ENCODE peak calls at places on chromosomes 3 and 15, in seven cellular contexts. One of them, this sample, is unnamed. For H3K4me1, the result is how much of the 10 kb centered on the place peaks cover.

GRCh38 chr3:127384717-127385539 is 97.1 kb upstream of the PRR20G start:
- DNase-seq in body of pancreas: no peak
- DNase-seq in HepG2: no peak
- DNase-seq in SK-N-SH: no peak
- DNase-seq in lower lobe of right lung: no peak
- DNase-seq in psoas muscle: no peak
- DNase-seq in ovary: no peak
- DNase-seq in this sample: no peak

GRCh38 chr3:172615296-172615695 is 92.1 kb upstream of the TNFSF10 start:
- DNase-seq in psoas muscle: no peak
- DNase-seq in lower lobe of right lung: no peak
- DNase-seq in SK-N-SH: no peak
- DNase-seq in HepG2: no peak
- DNase-seq in body of pancreas: no peak
- DNase-seq in ovary: no peak
- DNase-seq in this sample: no peak

GRCh38 chr15:71096676-71097075 is 18.6 kb upstream of the THSD4 start:
- DNase-seq in lower lobe of right lung: no peak
- DNase-seq in HepG2: no peak
- DNase-seq in ovary: no peak
- DNase-seq in body of pancreas: no peak
- DNase-seq in psoas muscle: no peak
- DNase-seq in SK-N-SH: no peak
- DNase-seq in this sample: no peak

GRCh38 chr3:61617041-61617440 is 55.7 kb downstream of the PTPRG start:
- DNase-seq in lower lobe of right lung: no peak
- DNase-seq in ovary: no peak
- DNase-seq in SK-N-SH: no peak
- DNase-seq in HepG2: no peak
- DNase-seq in body of pancreas: no peak
- DNase-seq in psoas muscle: no peak
- DNase-seq in this sample: no peak

GRCh38 chr3:155664922-155665695 is 79.8 kb downstream of the PLCH1 start:
- DNase-seq in psoas muscle: peak
- DNase-seq in body of pancreas: peak
- DNase-seq in ovary: peak
- DNase-seq in SK-N-SH: no peak
- DNase-seq in HepG2: peak
- DNase-seq in lower lobe of right lung: no peak
- DNase-seq in this sample: no peak

GRCh38 chr3:69671082-69671952 is 67.9 kb upstream of the MITF start:
- DNase-seq in lower lobe of right lung: no peak
- DNase-seq in SK-N-SH: peak
- DNase-seq in body of pancreas: peak
- DNase-seq in HepG2: peak
- DNase-seq in ovary: no peak
- DNase-seq in psoas muscle: no peak
- DNase-seq in this sample: no peak

GRCh38 chr3:10021856-10022775 is 4.1 kb upstream of the FANCD2 start:
- DNase-seq in psoas muscle: no peak
- DNase-seq in SK-N-SH: no peak
- DNase-seq in ovary: no peak
- DNase-seq in body of pancreas: no peak
- DNase-seq in HepG2: no peak
- DNase-seq in lower lobe of right lung: no peak
- DNase-seq in this sample: no peak

GRCh38 chr3:50272911-50273688 is 4.2 kb downstream of the SEMA3B start:
- DNase-seq in SK-N-SH: peak
- DNase-seq in ovary: peak
- DNase-seq in HepG2: peak
- DNase-seq in lower lobe of right lung: peak
- DNase-seq in body of pancreas: peak
- DNase-seq in psoas muscle: peak
- DNase-seq in this sample: peak

GRCh38 chr3:9168230-9168629 is 81.2 kb downstream of the SRGAP3 start:
- DNase-seq in psoas muscle: no peak
- DNase-seq in ovary: no peak
- DNase-seq in SK-N-SH: no peak
- DNase-seq in lower lobe of right lung: no peak
- DNase-seq in HepG2: no peak
- DNase-seq in body of pancreas: no peak
- DNase-seq in this sample: no peak

GRCh38 chr3:107664614-107665013 is 141.9 kb downstream of the BBX start:
- DNase-seq in ovary: no peak
- DNase-seq in lower lobe of right lung: no peak
- DNase-seq in HepG2: no peak
- DNase-seq in psoas muscle: no peak
- DNase-seq in body of pancreas: no peak
- DNase-seq in SK-N-SH: no peak
- DNase-seq in this sample: no peak

GRCh38 chr15:79032656-79033055 is 57.9 kb downstream of the RASGRF1 start:
- DNase-seq in body of pancreas: peak
- DNase-seq in HepG2: no peak
- DNase-seq in psoas muscle: no peak
- DNase-seq in ovary: no peak
- DNase-seq in lower lobe of right lung: no peak
- DNase-seq in SK-N-SH: no peak
- DNase-seq in this sample: no peak

GRCh38 chr3:101687142-101687931 is 819 bp upstream of the RPL24 start:
- DNase-seq in HepG2: no peak
- DNase-seq in psoas muscle: no peak
- DNase-seq in SK-N-SH: no peak
- DNase-seq in body of pancreas: no peak
- DNase-seq in lower lobe of right lung: no peak
- DNase-seq in ovary: no peak
- DNase-seq in this sample: no peak

GRCh38 chr15:66774001-66774814 is 72.2 kb downstream of the SMAD6 start:
- DNase-seq in psoas muscle: peak
- DNase-seq in SK-N-SH: peak
- DNase-seq in body of pancreas: peak
- DNase-seq in lower lobe of right lung: peak
- DNase-seq in HepG2: peak
- DNase-seq in ovary: peak
- DNase-seq in this sample: peak

GRCh38 chr3:45131201-45131600 is 15.0 kb downstream of the CDCP1 start:
- DNase-seq in ovary: no peak
- DNase-seq in HepG2: no peak
- DNase-seq in lower lobe of right lung: no peak
- DNase-seq in body of pancreas: no peak
- DNase-seq in psoas muscle: no peak
- DNase-seq in SK-N-SH: no peak
- DNase-seq in this sample: no peak

DNA sequence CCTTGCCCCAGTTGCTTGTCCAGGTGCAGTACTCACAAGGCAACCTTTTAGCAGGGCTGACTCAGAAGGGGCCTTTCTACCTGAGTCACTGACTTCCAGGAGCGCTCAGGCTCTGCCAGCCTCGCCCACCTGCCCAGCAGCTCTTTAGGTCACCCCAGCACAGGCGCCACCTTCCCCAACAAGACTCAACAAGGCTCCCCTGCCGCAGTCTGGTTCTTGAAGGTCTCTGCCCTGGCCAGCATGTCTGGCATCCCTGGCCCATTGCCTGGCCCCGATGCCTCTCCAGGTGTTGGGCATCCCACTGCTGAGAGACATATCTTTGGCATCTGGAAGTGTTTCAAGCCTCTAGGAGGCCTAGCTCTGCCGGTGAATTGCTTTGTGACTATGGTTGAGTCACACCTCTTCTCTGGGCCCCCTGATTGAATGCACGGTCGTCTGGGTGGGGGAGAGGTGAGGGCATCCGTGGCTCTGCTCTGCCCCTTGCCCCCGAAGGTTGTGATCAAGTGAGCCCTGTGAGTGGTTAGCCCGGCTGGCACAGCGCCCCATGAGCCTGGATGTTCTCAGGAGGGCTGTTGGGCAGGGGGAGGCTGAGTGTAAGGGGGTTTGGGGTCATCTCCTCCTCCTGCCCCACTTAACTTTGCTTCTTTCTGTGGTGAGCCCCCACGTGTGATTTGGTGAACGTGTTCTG is 21.6 kb downstream of the SNX33 start:
- DNase-seq in ovary: no peak
- DNase-seq in HepG2: no peak
- DNase-seq in SK-N-SH: no peak
- DNase-seq in lower lobe of right lung: no peak
- DNase-seq in psoas muscle: no peak
- DNase-seq in body of pancreas: peak
- DNase-seq in this sample: no peak
- H3K4me1 ChIP-seq in ovary: under half
- H3K4me1 ChIP-seq in HepG2: half or more
- H3K4me1 ChIP-seq in SK-N-SH: under half
- H3K4me1 ChIP-seq in lower lobe of right lung: half or more
- H3K4me1 ChIP-seq in psoas muscle: under half
- H3K4me1 ChIP-seq in body of pancreas: half or more
- H3K4me1 ChIP-seq in this sample: under half

DNA sequence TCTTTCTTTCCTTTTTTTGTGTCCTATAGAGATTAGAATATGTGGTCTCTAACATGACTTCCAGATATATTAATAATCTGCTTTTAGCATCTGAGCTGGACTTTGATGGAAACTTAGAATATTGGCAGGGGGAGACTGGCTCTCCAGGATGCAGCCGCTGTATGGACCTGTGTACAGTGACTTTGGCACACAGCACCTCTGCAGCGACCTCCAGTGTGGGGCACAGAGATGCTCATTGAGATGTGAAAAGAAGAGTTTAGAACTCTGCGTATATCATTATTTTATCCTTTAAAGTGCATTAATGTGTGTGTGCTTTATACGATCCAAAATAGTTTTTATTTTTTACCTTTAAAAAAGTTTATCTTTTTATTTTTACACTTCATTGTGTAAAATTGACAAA is 18.3 kb downstream of the CFAP161 start:
- DNase-seq in ovary: no peak
- DNase-seq in body of pancreas: no peak
- DNase-seq in SK-N-SH: no peak
- DNase-seq in HepG2: no peak
- DNase-seq in psoas muscle: no peak
- DNase-seq in lower lobe of right lung: no peak
- DNase-seq in this sample: no peak
- TF ChIP-seq CTCF in ovary: no peak
- TF ChIP-seq CTCF in body of pancreas: no peak
- TF ChIP-seq CTCF in SK-N-SH: no peak
- TF ChIP-seq CTCF in HepG2: peak
- TF ChIP-seq CTCF in psoas muscle: no peak
- TF ChIP-seq CTCF in lower lobe of right lung: no peak
- TF ChIP-seq CTCF in this sample: no peak

GRCh38 chr3:13041113-13041776 is 32.0 kb downstream of the IQSEC1 start:
- DNase-seq in ovary: no peak
- DNase-seq in lower lobe of right lung: peak
- DNase-seq in psoas muscle: no peak
- DNase-seq in SK-N-SH: peak
- DNase-seq in body of pancreas: no peak
- DNase-seq in HepG2: no peak
- DNase-seq in this sample: no peak
- H3K4me1 ChIP-seq in ovary: under half
- H3K4me1 ChIP-seq in lower lobe of right lung: under half
- H3K4me1 ChIP-seq in psoas muscle: under half
- H3K4me1 ChIP-seq in SK-N-SH: half or more
- H3K4me1 ChIP-seq in body of pancreas: under half
- H3K4me1 ChIP-seq in HepG2: under half
- H3K4me1 ChIP-seq in this sample: under half

GRCh38 chr3:22608093-22608492 is 595.0 kb upstream of the UBE2E2 start:
- DNase-seq in HepG2: no peak
- DNase-seq in psoas muscle: no peak
- DNase-seq in ovary: no peak
- DNase-seq in body of pancreas: no peak
- DNase-seq in SK-N-SH: no peak
- DNase-seq in lower lobe of right lung: no peak
- DNase-seq in this sample: no peak
- TF ChIP-seq CTCF in HepG2: no peak
- TF ChIP-seq CTCF in psoas muscle: no peak
- TF ChIP-seq CTCF in ovary: no peak
- TF ChIP-seq CTCF in body of pancreas: no peak
- TF ChIP-seq CTCF in SK-N-SH: no peak
- TF ChIP-seq CTCF in lower lobe of right lung: no peak
- TF ChIP-seq CTCF in this sample: no peak

GRCh38 chr15:54083501-54083900 is 105.3 kb downstream of the UNC13C start:
- DNase-seq in SK-N-SH: no peak
- DNase-seq in lower lobe of right lung: no peak
- DNase-seq in psoas muscle: no peak
- DNase-seq in body of pancreas: no peak
- DNase-seq in HepG2: no peak
- DNase-seq in ovary: no peak
- DNase-seq in this sample: no peak
- H3K4me1 ChIP-seq in SK-N-SH: under half
- H3K4me1 ChIP-seq in lower lobe of right lung: under half
- H3K4me1 ChIP-seq in psoas muscle: under half
- H3K4me1 ChIP-seq in body of pancreas: under half
- H3K4me1 ChIP-seq in HepG2: under half
- H3K4me1 ChIP-seq in ovary: under half
- H3K4me1 ChIP-seq in this sample: under half

DNA sequence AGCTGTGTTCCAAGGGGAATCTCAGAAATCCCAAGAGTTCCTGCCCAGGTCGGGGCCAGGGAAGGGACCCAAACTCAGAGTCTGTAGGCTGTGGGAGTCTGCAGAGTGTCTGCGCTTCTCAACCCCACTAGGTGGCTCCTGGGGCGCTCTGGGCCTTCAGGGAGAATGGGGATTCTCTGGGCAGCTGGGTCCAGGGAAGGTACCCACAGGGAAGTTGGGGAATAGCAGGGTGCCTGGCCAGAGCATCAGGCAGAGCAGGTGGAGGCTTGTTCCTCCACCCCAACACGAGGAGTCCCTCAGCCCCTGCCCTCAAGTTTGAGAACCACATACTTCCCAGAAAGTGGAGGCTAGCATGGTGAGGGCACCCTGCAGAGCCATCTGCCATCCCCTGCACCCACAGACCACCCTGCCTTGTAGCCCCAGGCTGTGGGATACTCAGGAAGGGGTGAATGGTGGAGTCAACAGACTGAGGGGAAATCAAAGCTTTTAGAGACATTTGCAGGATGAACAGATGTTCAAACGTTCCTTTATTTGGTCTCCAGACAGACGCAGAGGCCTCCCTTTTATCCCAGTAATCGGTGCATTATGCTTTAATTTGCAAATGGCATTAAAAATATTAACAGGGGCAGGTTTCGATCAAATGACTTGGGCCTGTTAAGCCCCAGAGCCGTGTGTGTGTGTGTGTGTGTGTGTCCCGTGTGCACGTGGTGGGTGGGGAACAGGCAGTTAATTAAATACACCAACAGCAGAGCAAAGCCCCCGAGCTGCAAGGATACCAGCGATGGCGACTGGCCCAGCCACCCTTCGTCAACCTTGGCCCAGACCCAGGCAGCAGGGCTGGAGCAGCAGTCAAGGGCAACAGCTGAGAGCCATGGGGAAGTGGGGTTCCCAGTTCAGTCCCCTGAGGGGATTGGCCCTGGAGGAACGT is 57.7 kb downstream of the DNAJB8 start:
- DNase-seq in body of pancreas: peak
- DNase-seq in ovary: peak
- DNase-seq in SK-N-SH: peak
- DNase-seq in psoas muscle: no peak
- DNase-seq in lower lobe of right lung: no peak
- DNase-seq in HepG2: no peak
- DNase-seq in this sample: no peak
- TF ChIP-seq CTCF in body of pancreas: no peak
- TF ChIP-seq CTCF in ovary: no peak
- TF ChIP-seq CTCF in SK-N-SH: peak
- TF ChIP-seq CTCF in psoas muscle: no peak
- TF ChIP-seq CTCF in lower lobe of right lung: no peak
- TF ChIP-seq CTCF in HepG2: no peak
- TF ChIP-seq CTCF in this sample: no peak

DNA sequence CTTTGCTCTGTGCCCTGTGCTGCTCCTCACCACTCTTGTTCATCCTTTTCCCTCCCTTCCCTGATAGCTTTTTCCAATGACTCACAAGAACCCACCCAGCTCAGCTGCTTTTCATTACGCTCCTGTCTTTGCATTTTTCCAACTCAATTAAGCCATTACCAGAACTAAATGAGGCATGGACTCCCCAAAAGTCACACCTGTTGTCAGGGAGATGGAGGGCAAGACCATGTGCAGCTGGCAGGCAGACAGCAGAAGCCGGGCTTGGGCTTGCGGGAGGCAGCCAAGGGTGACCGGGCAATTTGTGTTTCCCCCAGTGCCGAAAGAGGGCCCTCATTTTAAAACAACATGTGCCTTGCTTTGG is 64.3 kb downstream of the CASR start:
- DNase-seq in body of pancreas: peak
- DNase-seq in psoas muscle: no peak
- DNase-seq in lower lobe of right lung: no peak
- DNase-seq in SK-N-SH: no peak
- DNase-seq in HepG2: no peak
- DNase-seq in ovary: no peak
- DNase-seq in this sample: no peak
- H3K4me1 ChIP-seq in body of pancreas: under half
- H3K4me1 ChIP-seq in psoas muscle: under half
- H3K4me1 ChIP-seq in lower lobe of right lung: under half
- H3K4me1 ChIP-seq in SK-N-SH: under half
- H3K4me1 ChIP-seq in HepG2: under half
- H3K4me1 ChIP-seq in ovary: under half
- H3K4me1 ChIP-seq in this sample: under half

This sample was measured in CD8-positive, alpha-beta T cell.